ENCODE peak calls at places on chromosomes 2 and 18, in six cellular contexts. K is psoas muscle, W is epithelial cell of proximal tubule, B is brain microvascular endothelial cell, N is fibroblast of the aortic adventitia, R is astrocyte of the cerebellum. P is an unnamed sample.

GRCh38 chr18:11040823-11041712 is 108.3 kb downstream of the PIEZO2 start:
- DNase-seq in K (no peak), W (no peak), B (peak; percentile 75), N (peak; percentile 76), R (peak; percentile 50), P (no peak)

GRCh38 chr2:200901459-200902072 is 12.4 kb downstream of the NIF3L1 start:
- DNase-seq in K (no peak), W (peak; percentile 64), B (peak; percentile 94), N (peak; percentile 93), R (peak; percentile 89), P (peak; percentile 74)

GRCh38 chr2:58701688-58702301 is 460.7 kb upstream of the FANCL start:
- DNase-seq in K (no peak), W (no peak), B (no peak), N (no peak), R (peak; percentile 5), P (no peak)

GRCh38 chr2:30911327-30911726 is 104.1 kb upstream of the CAPN13 start:
- DNase-seq in K (no peak), W (no peak), B (no peak), N (no peak), R (no peak), P (no peak)

GRCh38 chr18:51077217-51077616 is 47.2 kb downstream of the SMAD4 start:
- DNase-seq in K (no peak), W (no peak), B (peak; percentile 77), N (no peak), R (peak; percentile 23), P (no peak)

GRCh38 chr18:28905509-28905908 is 728.6 kb upstream of the CDH2 start:
- DNase-seq in K (no peak), W (no peak), B (peak; percentile 29), N (peak; percentile 59), R (no peak), P (no peak)

GRCh38 chr2:26646986-26647672 is 6.0 kb upstream of the CIB4 start:
- DNase-seq in K (no peak), W (no peak), B (no peak), N (no peak), R (no peak), P (no peak)

GRCh38 chr2:70472256-70472905 is 81.2 kb downstream of the TGFA start:
- DNase-seq in K (no peak), W (no peak), B (no peak), N (peak; percentile 2), R (no peak), P (no peak)

GRCh38 chr2:70214958-70215357 is 24.1 kb upstream of the C2orf42 start:
- DNase-seq in K (no peak), W (no peak), B (peak; percentile 52), N (peak; percentile 67), R (no peak), P (no peak)

GRCh38 chr18:24160086-24160485 is 21.2 kb downstream of the CABYR start:
- DNase-seq in K (no peak), W (no peak), B (no peak), N (no peak), R (no peak), P (no peak)

GRCh38 chr18:28466213-28466612 is 289.3 kb upstream of the CDH2 start:
- DNase-seq in K (no peak), W (no peak), B (no peak), N (peak; percentile 14), R (no peak), P (no peak)

GRCh38 chr2:128354731-128355470 is 36.2 kb upstream of the HS6ST1 start:
- DNase-seq in K (no peak), W (no peak), B (peak; percentile 39), N (peak; percentile 71), R (no peak), P (no peak)

GRCh38 chr18:48053881-48054586 is 123.6 kb upstream of the SMAD2 start:
- DNase-seq in K (no peak), W (no peak), B (no peak), N (no peak), R (no peak), P (no peak)

GRCh38 chr2:25079050-25079635 is 37.3 kb downstream of the EFR3B start:
- DNase-seq in K (no peak), W (no peak), B (no peak), N (no peak), R (no peak), P (no peak)

GRCh38 chr2:122656403-122656802 is 901.0 kb downstream of the TSN start:
- DNase-seq in K (no peak), W (no peak), B (no peak), N (no peak), R (no peak), P (no peak)

GRCh38 chr2:69050802-69051201 is 37.8 kb downstream of the ANTXR1 start:
- DNase-seq in K (no peak), W (no peak), B (no peak), N (no peak), R (no peak), P (no peak)

GRCh38 chr2:5673148-5673860 is 18.9 kb upstream of the SOX11 start:
- DNase-seq in K (no peak), W (no peak), B (no peak), N (no peak), R (no peak), P (no peak)

GRCh38 chr2:174634130-174635014 is 36.8 kb upstream of the WIPF1 start:
- DNase-seq in K (no peak), W (no peak), B (no peak), N (peak; percentile 37), R (no peak), P (no peak)

DNA sequence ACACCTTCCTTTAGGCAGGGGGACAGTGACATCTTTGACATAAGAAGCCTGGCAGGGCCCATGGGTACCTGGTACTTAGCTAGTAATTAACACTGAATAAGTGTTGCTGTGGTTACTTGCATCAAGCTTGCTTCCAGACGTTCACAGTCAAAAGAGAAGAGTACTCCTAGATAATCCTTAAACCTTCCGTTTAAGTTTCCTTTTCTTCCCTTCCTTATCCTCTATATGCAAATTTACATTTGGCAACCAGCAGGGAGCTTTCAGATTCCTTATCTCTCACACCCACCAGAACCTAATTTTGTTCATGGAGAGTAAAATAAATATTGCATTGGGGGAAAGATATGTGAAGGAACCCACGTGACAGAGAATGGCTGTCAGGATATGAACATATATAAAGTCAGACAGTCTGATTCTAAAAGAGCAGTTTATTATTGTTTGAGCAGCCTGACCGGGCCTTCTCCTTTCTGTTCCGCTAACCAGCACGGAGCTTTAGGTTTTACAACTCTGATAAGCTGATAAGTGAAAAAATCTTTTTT is 7.8 kb upstream of the RAB31 start:
- DNase-seq in K (no peak), W (no peak), B (peak; percentile 32), N (peak; percentile 27), R (no peak), P (no peak)
- H3K4me3 ChIP-seq in K (no peak overlapping the region), W (no peak overlapping the region), B (no peak overlapping the region), N (no peak overlapping the region), R (no peak overlapping the region), P (no peak overlapping the region)

GRCh38 chr2:135875491-135876065 is 665 bp downstream of the MCM6 start:
- DNase-seq in K (peak; percentile 48), W (no peak), B (peak; percentile 60), N (peak; percentile 54), R (peak; percentile 18), P (peak; percentile 9)

GRCh38 chr2:135874966-135875365 is 1.3 kb downstream of the MCM6 start:
- DNase-seq in K (no peak), W (no peak), B (no peak), N (no peak), R (no peak), P (no peak)

GRCh38 chr2:135870571-135870970 is 5.7 kb downstream of the MCM6 start:
- DNase-seq in K (no peak), W (no peak), B (no peak), N (no peak), R (no peak), P (no peak)

DNA sequence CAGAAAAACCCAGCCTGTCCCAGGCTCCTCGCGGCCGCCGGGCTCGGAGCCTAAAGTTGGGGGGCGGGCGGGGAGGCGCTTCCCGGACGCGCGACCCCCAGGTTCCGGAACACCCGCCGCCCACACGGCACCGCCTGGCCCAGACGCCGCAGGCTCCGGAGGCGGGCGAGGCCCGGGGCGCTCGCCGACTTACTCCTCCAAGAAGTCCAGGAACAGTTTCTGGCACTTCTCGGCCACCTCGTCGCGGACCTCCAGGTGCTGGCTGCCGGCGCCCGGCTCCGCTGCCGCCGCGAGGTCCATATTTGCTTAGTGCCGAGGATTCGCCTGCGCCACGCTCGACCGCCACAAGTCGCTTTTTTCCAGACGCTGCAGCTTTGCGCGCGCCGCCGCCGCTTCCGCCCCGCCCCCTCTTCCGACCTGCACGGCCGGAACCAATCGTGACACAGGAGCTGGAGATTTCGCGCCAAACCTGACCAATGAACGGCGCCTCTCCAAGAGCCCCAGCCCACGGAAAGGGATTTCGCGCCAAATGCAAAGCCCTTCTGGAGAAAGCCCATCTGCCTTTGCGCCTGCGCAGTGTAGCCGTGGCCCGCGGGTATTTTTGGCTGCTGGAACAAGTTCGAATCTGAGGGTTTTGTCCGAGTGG is at the start of gene MCM6:
- DNase-seq in K (peak; percentile 97), W (peak; percentile 83), B (peak; percentile 99), N (peak; percentile 99), R (peak; percentile 99), P (peak; percentile 97)
- TF ChIP-seq CTCF in K (peak; percentile 24), W (no peak), B (no peak), N (peak; percentile 13), R (no peak), P (no peak)

DNA sequence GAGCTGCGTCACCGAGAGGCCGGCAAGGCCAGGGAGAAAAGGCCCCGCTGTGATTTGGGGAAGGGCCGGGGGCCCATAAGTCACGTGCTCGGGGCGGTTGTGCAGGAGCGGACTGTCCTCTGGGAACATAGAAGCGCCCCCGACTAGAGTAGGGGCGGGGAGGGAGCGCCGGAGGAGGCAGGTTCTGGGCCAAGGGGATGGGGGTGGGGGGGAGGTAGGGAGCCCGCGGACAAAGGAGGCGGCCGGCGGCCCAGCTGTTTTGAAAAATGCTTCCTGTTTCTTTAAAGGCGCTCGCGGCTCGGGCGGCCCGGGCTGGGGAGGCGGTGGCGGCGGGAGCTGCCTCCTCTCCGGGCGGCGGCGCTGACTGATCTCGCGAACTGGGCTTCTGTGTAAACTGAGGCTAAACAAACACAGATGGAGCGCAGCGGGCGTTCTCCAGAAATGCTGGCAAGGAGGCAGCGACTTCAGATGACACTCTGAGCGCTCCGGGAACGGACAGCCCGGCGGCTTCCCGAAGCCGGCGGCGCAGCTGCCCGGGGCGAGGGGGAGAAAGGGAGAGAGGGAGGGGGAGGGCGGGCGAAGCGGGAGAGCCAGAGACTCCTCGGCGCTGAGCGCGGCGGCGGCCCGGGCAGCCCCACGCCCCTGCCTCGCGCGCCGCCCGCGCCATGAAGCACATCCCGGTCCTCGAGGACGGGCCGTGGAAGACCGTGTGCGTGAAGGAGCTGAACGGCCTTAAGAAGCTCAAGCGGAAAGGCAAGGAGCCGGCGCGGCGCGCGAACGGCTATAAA is at the start of gene ATOH8:
- DNase-seq in K (peak; percentile 83), W (no peak), B (peak; percentile 32), N (peak; percentile 67), R (no peak), P (no peak)
- H3K4me3 ChIP-seq in K (peak within 1 kb of the TSS; percentile 87), W (peak within 1 kb of the TSS; percentile 51), B (peak within 1 kb of the TSS; percentile 62), N (peak within 1 kb of the TSS; percentile 95), R (peak within 1 kb of the TSS; percentile 90), P (peak within 1 kb of the TSS; percentile 42)

GRCh38 chr2:121152861-121153260 is 132.1 kb downstream of the TFCP2L1 start:
- DNase-seq in K (no peak), W (no peak), B (no peak), N (no peak), R (no peak), P (no peak)

GRCh38 chr2:121150126-121150525 is 134.9 kb downstream of the TFCP2L1 start:
- DNase-seq in K (no peak), W (no peak), B (no peak), N (no peak), R (no peak), P (no peak)

GRCh38 chr2:121153516-121153915 is 131.5 kb downstream of the TFCP2L1 start:
- DNase-seq in K (no peak), W (no peak), B (no peak), N (no peak), R (no peak), P (no peak)

GRCh38 chr2:121150713-121151112 is 134.3 kb downstream of the TFCP2L1 start:
- DNase-seq in K (no peak), W (no peak), B (no peak), N (no peak), R (no peak), P (no peak)

GRCh38 chr2:121151311-121152109 is 133.5 kb downstream of the TFCP2L1 start:
- DNase-seq in K (no peak), W (no peak), B (no peak), N (no peak), R (no peak), P (no peak)
- TF ChIP-seq CTCF in K (no peak), W (no peak), B (no peak), N (no peak), R (no peak), P (no peak)

P was measured in kidney epithelial cell.